ENCODE peak calls at places on chromosomes 12 and 14, in seven cellular contexts. H is ovary, Y is gastrocnemius medialis, T is cardiac muscle cell, Q is mammary epithelial cell, P is dorsolateral prefrontal cortex, I is neural crest cell. G is an unnamed sample.

GRCh38 chr12:120588948-120589930 is 8.0 kb upstream of the POP5 start:
- DNase-seq in I (no peak), P (peak), Y (peak), Q (no peak), H (peak), T (no peak), G (no peak)

GRCh38 chr14:103427485-103428443 is 42.5 kb downstream of the MARK3 start:
- DNase-seq in Y (no peak), I (no peak), P (no peak), T (no peak), Q (peak), H (no peak), G (no peak)

GRCh38 chr12:107032266-107032665 is 45.3 kb upstream of the MTERF2 start:
- DNase-seq in I (no peak), Q (no peak), P (no peak), Y (no peak), H (no peak), T (no peak), G (no peak)

GRCh38 chr12:56980941-56981530 is 23.6 kb upstream of the RDH16 start:
- DNase-seq in Q (no peak), I (no peak), P (no peak), T (no peak), Y (no peak), H (no peak), G (no peak)

GRCh38 chr12:113465808-113466769 is 5.6 kb downstream of the LHX5 start:
- DNase-seq in H (no peak), Q (no peak), P (no peak), T (peak), Y (no peak), I (no peak), G (no peak)

GRCh38 chr14:62117010-62117717 is 354.9 kb downstream of the SNAPC1 start:
- DNase-seq in P (peak), Y (peak), H (peak), T (peak), Q (peak), I (peak), G (peak)

GRCh38 chr12:109130755-109131521 is 14.6 kb downstream of the ACACB start:
- DNase-seq in Q (no peak), T (peak), Y (peak), H (no peak), P (no peak), I (no peak), G (no peak)

GRCh38 chr12:127489055-127489454 is 777.9 kb upstream of the TMEM132C start:
- DNase-seq in T (no peak), H (no peak), I (no peak), P (no peak), Y (no peak), Q (no peak), G (no peak)

GRCh38 chr14:104378636-104379225 is 200.8 kb upstream of the C14orf180 start:
- DNase-seq in Q (no peak), I (no peak), Y (no peak), H (no peak), P (no peak), T (no peak), G (no peak)

GRCh38 chr14:105489607-105490317 is 1.3 kb upstream of the TEDC1 start:
- DNase-seq in Q (peak), H (peak), I (peak), P (peak), T (peak), Y (peak), G (peak)

GRCh38 chr14:31252865-31253264 is 45.3 kb upstream of the HECTD1 start:
- DNase-seq in P (no peak), I (no peak), H (no peak), T (no peak), Y (no peak), Q (no peak), G (no peak)

GRCh38 chr14:24224618-24225071 is 7.5 kb downstream of the NEDD8 start:
- DNase-seq in Y (no peak), P (no peak), H (peak), I (no peak), T (no peak), Q (peak), G (peak)

GRCh38 chr14:69812725-69813124 is 15.7 kb upstream of the SLC10A1 start:
- DNase-seq in I (no peak), T (no peak), Q (no peak), Y (no peak), H (no peak), P (no peak), G (no peak)

GRCh38 chr14:51529731-51530130 is 122.0 kb upstream of the FRMD6 start:
- DNase-seq in Y (no peak), T (no peak), P (no peak), Q (no peak), H (no peak), I (no peak), G (no peak)

GRCh38 chr12:24798335-24798734 is 150.6 kb downstream of the BCAT1 start:
- DNase-seq in Q (no peak), I (no peak), Y (no peak), H (no peak), T (no peak), P (no peak), G (no peak)

GRCh38 chr12:32566663-32567634 is 112.2 kb upstream of the DNM1L start:
- DNase-seq in Q (peak), H (no peak), T (no peak), P (no peak), I (no peak), Y (no peak), G (no peak)

GRCh38 chr14:52902971-52903385 is 47.9 kb downstream of the FERMT2 start:
- DNase-seq in H (no peak), T (no peak), Y (no peak), Q (peak), I (no peak), P (no peak), G (no peak)

GRCh38 chr12:30945443-30946164 is 19.1 kb downstream of the TSPAN11 start:
- DNase-seq in H (no peak), I (no peak), Q (no peak), T (no peak), Y (no peak), P (no peak), G (no peak)

GRCh38 chr12:12724421-12725085 is 7.4 kb downstream of the CDKN1B start:
- DNase-seq in Y (no peak), T (no peak), I (no peak), P (no peak), Q (no peak), H (no peak), G (no peak)

GRCh38 chr12:51269174-51270066 is 795 bp downstream of the SMAGP start:
- DNase-seq in P (no peak), Q (peak), H (peak), T (peak), Y (no peak), I (peak), G (peak)

GRCh38 chr14:71527807-71528206 is 404.4 kb upstream of the RGS6 start:
- DNase-seq in P (no peak), T (no peak), Q (no peak), I (no peak), H (no peak), Y (no peak), G (no peak)

DNA sequence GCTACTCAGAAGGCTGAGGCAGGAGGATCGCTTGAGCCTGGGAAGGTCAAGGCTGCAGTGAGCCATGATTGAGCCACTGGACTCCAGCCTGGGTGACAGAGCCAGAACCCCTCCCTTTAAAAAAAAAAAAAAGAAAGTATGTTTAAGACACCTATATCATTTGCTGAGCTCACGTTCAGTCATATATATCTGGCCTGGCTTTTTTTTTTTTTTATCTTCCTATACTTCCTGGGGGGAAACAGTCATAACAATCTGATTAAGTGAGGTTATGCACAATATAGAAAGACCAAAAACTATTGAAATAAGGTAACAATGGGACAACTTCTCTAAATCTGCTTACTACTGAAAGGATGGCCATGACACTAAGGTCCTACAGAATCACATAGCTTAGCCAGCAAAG is 9.4 kb upstream of the ARID2 start:
- DNase-seq in Q (no peak), H (no peak), P (no peak), T (no peak), Y (no peak), I (no peak), G (no peak)
- TF ChIP-seq CTCF in Q (no peak), H (no peak), P (no peak), T (no peak), Y (no peak), I (no peak), G (no peak)

GRCh38 chr14:55351111-55351510 is 60.5 kb downstream of the ATG14 start:
- DNase-seq in I (no peak), P (no peak), T (no peak), H (no peak), Q (no peak), Y (no peak), G (no peak)

GRCh38 chr14:55348766-55349453 is 62.7 kb downstream of the ATG14 start:
- DNase-seq in Q (peak), I (no peak), P (no peak), T (no peak), Y (no peak), H (no peak), G (no peak)

GRCh38 chr14:55352201-55352600 is 59.4 kb downstream of the ATG14 start:
- DNase-seq in I (no peak), Q (no peak), T (no peak), Y (no peak), H (no peak), P (no peak), G (no peak)

GRCh38 chr14:55349565-55349964 is 62.1 kb downstream of the ATG14 start:
- DNase-seq in I (no peak), P (no peak), H (no peak), T (no peak), Q (no peak), Y (no peak), G (no peak)

GRCh38 chr14:55350461-55350860 is 61.2 kb downstream of the ATG14 start:
- DNase-seq in Y (no peak), I (no peak), H (no peak), Q (no peak), T (no peak), P (no peak), G (no peak)
- TF ChIP-seq CTCF in Y (no peak), I (no peak), H (no peak), Q (no peak), T (no peak), P (no peak), G (no peak)

GRCh38 chr14:74979442-74980397 is 23.0 kb upstream of the EIF2B2 start:
- DNase-seq in T (no peak), P (no peak), Q (no peak), H (no peak), Y (peak), I (no peak), G (peak)
- TF ChIP-seq CTCF in T (peak), P (no peak), Q (peak), H (no peak), Y (no peak), I (no peak), G (no peak)

DNA sequence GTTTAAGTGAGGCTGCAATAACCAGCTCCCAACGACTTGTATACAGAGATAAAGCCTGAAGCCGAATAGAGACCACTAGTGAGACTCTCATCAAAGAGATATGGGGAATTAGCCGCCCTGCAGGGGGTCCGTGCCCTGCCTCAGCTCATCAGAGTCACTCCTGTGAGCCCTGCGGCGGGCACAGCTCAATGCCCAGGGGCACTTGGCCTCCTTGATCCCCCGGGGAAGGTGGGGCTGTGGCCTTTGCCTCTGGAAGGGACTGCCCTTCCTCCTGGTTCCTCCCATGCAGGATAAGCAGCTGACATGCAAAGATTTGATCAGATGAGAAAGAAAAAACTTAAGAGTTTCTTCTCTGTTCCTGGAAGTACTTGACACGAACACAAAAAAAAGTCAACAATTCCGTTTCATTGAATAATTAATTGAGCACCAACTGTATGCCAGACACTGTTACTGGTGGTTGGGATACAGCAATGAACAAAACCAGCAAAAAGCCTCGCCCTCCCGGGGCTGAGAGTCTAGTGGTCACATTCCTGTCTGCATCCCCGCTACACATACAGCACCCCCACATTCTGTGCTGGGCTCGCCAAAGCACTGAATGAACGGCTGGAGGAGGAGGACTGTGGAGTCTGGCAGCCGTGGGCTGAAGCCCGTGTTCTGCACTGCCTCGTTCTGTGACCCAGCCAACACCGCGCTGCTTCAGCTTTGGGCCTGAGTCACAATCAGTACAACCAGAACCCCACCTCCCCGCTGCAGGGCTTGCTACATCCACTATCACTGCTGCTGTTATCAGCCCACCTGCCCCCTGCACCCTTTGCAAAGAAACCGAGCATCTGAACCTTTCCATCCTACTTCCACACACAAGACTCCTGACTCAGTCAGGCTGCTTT is 10.3 kb downstream of the TTC7B start:
- DNase-seq in Y (no peak), I (no peak), H (peak), P (no peak), Q (no peak), T (no peak), G (no peak)
- TF ChIP-seq CTCF in Y (no peak), I (no peak), H (no peak), P (no peak), Q (no peak), T (no peak), G (no peak)

DNA sequence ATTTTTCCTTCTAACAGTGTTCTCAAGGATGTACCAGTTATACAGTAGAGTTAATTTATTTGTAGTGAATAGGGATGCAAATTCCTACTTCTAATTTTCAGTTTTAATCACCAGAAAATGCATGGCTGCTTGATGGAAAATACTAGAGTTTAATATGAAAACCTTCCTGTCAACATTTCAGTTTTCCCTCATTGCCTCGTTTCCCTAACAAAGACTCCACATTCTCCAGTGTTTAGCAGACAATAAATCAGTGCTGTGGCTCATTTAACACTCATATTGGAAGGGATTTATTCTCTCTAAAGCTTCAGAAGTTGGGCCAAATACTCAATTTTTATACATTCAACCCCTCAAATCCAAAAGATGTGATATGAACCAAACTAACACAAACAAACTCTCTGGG is 482.4 kb downstream of the FLRT2 start:
- DNase-seq in I (no peak), H (no peak), Y (no peak), T (no peak), Q (no peak), P (no peak), G (no peak)
- TF ChIP-seq CTCF in I (no peak), H (no peak), Y (no peak), T (no peak), Q (no peak), P (no peak), G (no peak)